ENCODE peak calls at places on chromosome 12, in six cellular contexts. Y is CD4-positive, CD25-positive, alpha-beta regulatory T cell; V is IMR-90; P is sigmoid colon; S is CD8-positive, alpha-beta memory T cell; U is mammary epithelial cell. H is an unnamed sample.
A peak's percentile ranks its signal among the peaks of the same experiment; 100 is the strongest.

GRCh38 chr12:40515041-40515825 is 177.0 kb upstream of the CNTN1 start:
- DNase-seq in Y (no peak), V (no peak), P (no peak), S (no peak), U (peak; percentile 65), H (peak; percentile 6)

GRCh38 chr12:113092478-113093408 is 36.2 kb downstream of the DTX1 start:
- DNase-seq in Y (no peak), V (no peak), P (no peak), S (no peak), U (no peak), H (no peak)

GRCh38 chr12:96420255-96420930 is 20.2 kb upstream of the CDK17 start:
- DNase-seq in Y (no peak), V (no peak), P (no peak), S (no peak), U (no peak), H (no peak)

GRCh38 chr12:106493531-106493930 is 89.3 kb upstream of the RFX4 start:
- DNase-seq in Y (no peak), V (no peak), P (no peak), S (no peak), U (no peak), H (no peak)

GRCh38 chr12:23906329-23906728 is 43.1 kb downstream of the SOX5 start:
- DNase-seq in Y (no peak), V (peak; percentile 45), P (no peak), S (no peak), U (peak; percentile 47), H (no peak)

GRCh38 chr12:49538740-49539403 is at the start of gene KCNH3:
- DNase-seq in Y (peak; percentile 87), V (peak; percentile 41), P (peak; percentile 90), S (peak; percentile 86), U (peak; percentile 60), H (no peak)

GRCh38 chr12:75011120-75011519 is 198.5 kb downstream of the KCNC2 start:
- DNase-seq in Y (no peak), V (no peak), P (no peak), S (no peak), U (peak; percentile 41), H (peak; percentile 8)

GRCh38 chr12:113781415-113782198 is 184.5 kb downstream of the RBM19 start:
- DNase-seq in Y (no peak), V (peak; percentile 59), P (no peak), S (no peak), U (no peak), H (no peak)

GRCh38 chr12:23049180-23049579 is 424.2 kb downstream of the ETNK1 start:
- DNase-seq in Y (no peak), V (peak; percentile 27), P (no peak), S (no peak), U (peak; percentile 21), H (no peak)

GRCh38 chr12:62347922-62348650 is 87.9 kb downstream of the USP15 start:
- DNase-seq in Y (no peak), V (peak; percentile 56), P (no peak), S (no peak), U (no peak), H (no peak)

GRCh38 chr12:131084341-131085011 is 130.8 kb downstream of the ADGRD1 start:
- DNase-seq in Y (no peak), V (no peak), P (no peak), S (no peak), U (no peak), H (no peak)

GRCh38 chr12:16348435-16349131 is 1.1 kb downstream of the MGST1 start:
- DNase-seq in Y (no peak), V (peak; percentile 19), P (no peak), S (no peak), U (peak; percentile 15), H (no peak)

GRCh38 chr12:62260733-62261683 is 804 bp downstream of the USP15 start:
- DNase-seq in Y (peak; percentile 72), V (peak; percentile 41), P (no peak), S (peak; percentile 68), U (peak; percentile 68), H (no peak)

GRCh38 chr12:113609692-113610469 is 138.2 kb upstream of the LHX5 start:
- DNase-seq in Y (no peak), V (no peak), P (no peak), S (no peak), U (no peak), H (no peak)

DNA sequence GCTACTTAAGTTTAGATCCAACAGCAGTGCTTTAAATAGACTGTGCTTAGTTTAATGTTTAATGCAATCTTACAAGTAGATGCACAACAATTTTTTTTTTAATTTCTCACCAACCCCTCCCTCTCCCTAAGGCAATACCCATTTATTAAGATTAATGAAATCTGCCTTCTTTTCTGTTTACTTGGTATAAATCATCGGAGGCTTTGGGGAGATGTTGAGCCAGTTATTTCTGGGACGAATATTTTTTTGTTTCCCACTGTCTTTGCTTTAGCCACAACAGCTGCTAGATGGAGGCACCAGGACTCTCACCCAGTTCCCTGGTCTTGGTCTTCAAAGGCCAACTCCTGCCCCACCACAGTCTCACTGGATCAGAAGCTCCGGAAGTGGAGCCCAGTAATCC is 113.4 kb downstream of the PLXNC1 start:
- DNase-seq in Y (no peak), V (no peak), P (no peak), S (no peak), U (no peak), H (no peak)
- H3K27ac ChIP-seq in Y (peak overlapping the region; percentile 69), V (peak overlapping the region; percentile 88), P (peak overlapping the region; percentile 83), S (no peak overlapping the region), U (no peak overlapping the region), H (no peak overlapping the region)

GRCh38 chr12:53939141-53940108 is 794 bp downstream of the HOXC13 start:
- DNase-seq in Y (no peak), V (no peak), P (no peak), S (no peak), U (peak; percentile 69), H (peak; percentile 27)
- H3K27ac ChIP-seq in Y (no peak overlapping the region), V (no peak overlapping the region), P (no peak overlapping the region), S (no peak overlapping the region), U (peak overlapping the region; percentile 70), H (no peak overlapping the region)

GRCh38 chr12:31363416-31363809 is 37.5 kb upstream of the SINHCAF start:
- DNase-seq in Y (no peak), V (no peak), P (no peak), S (no peak), U (no peak), H (no peak)
- H3K27ac ChIP-seq in Y (no peak overlapping the region), V (no peak overlapping the region), P (no peak overlapping the region), S (no peak overlapping the region), U (no peak overlapping the region), H (no peak overlapping the region)

GRCh38 chr12:32183646-32184045 is 77.0 kb downstream of the BICD1 start:
- DNase-seq in Y (no peak), V (peak; percentile 15), P (no peak), S (no peak), U (no peak), H (no peak)
- H3K27ac ChIP-seq in Y (no peak overlapping the region), V (no peak overlapping the region), P (no peak overlapping the region), S (no peak overlapping the region), U (no peak overlapping the region), H (no peak overlapping the region)

DNA sequence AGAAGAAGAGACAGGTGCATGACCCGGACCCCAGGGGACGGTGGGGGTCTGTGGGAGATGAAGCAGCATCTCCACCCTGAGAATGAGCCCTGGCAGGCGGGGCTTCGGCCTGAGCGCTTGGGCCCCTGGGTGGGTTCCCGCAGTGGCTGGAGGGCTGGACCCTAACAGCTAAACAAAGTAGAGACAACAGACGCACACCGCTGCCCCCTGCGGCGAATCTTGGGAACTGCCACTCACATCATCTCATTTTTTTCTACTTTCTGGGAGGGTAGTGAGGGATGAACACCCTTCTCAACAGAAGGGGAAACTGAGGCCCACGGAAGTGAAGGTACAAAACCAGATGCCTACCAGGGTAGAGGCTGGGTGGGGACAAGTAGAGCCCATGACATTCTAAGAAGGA is 104.7 kb downstream of the RFLNA start:
- DNase-seq in Y (peak; percentile 8), V (no peak), P (no peak), S (no peak), U (no peak), H (no peak)
- H3K27ac ChIP-seq in Y (no peak overlapping the region), V (no peak overlapping the region), P (peak overlapping the region; percentile 94), S (no peak overlapping the region), U (no peak overlapping the region), H (no peak overlapping the region)

DNA sequence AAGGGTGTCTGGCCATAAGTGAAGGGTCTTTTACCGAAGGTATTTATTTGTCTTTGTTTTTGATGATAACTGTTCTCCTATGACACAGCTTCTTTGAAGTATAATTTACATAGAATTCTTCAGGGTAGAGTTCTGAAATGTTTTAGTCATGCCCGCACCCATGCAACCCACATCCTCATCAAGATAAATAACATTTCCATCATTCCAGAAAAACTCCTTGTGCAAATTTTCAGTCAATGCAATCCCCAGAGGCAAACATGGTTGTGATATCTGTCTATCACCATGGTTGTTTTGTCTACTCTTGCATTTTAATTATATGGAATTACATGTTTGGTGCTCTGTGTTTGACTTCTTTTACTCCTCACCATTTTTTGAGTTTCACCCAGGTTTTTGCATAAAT is 837.8 kb downstream of the AACS start:
- DNase-seq in Y (no peak), V (no peak), P (no peak), S (no peak), U (no peak), H (no peak)
- H3K27ac ChIP-seq in Y (no peak overlapping the region), V (no peak overlapping the region), P (no peak overlapping the region), S (no peak overlapping the region), U (no peak overlapping the region), H (no peak overlapping the region)

GRCh38 chr12:116990329-116990728 is 79.6 kb downstream of the FBXW8 start:
- DNase-seq in Y (no peak), V (no peak), P (no peak), S (no peak), U (no peak), H (no peak)
- H3K27ac ChIP-seq in Y (no peak overlapping the region), V (no peak overlapping the region), P (no peak overlapping the region), S (no peak overlapping the region), U (no peak overlapping the region), H (no peak overlapping the region)

GRCh38 chr12:46443594-46444263 is 71.2 kb upstream of the SLC38A2 start:
- DNase-seq in Y (no peak), V (no peak), P (no peak), S (no peak), U (no peak), H (no peak)

GRCh38 chr12:46445093-46445492 is 72.5 kb upstream of the SLC38A2 start:
- DNase-seq in Y (no peak), V (no peak), P (no peak), S (no peak), U (no peak), H (no peak)

GRCh38 chr12:46445551-46446235 is 73.1 kb upstream of the SLC38A2 start:
- DNase-seq in Y (no peak), V (no peak), P (no peak), S (no peak), U (no peak), H (no peak)

GRCh38 chr12:46449161-46449715 is 76.7 kb upstream of the SLC38A2 start:
- DNase-seq in Y (no peak), V (no peak), P (no peak), S (no peak), U (no peak), H (no peak)

DNA sequence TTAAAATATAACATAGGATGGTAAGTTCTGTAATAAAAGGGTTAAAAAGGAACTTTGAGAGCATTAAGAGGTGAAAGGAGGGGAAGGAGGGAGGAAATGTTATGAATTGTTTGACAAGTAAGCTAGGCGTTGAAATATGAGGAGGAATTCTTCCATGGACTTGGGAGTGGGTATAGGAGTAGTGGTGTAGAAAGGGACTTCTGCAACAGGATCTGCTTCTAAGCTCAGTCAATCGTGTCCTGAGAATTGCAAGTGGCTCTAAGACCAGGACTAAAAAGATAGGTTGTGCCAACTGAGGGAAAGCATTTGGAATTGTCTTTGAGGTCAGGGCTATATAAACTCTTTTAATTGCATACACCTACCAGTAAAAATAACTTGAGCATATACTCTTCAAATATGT is 74.1 kb upstream of the SLC38A2 start:
- DNase-seq in Y (no peak), V (no peak), P (no peak), S (no peak), U (no peak), H (no peak)
- H3K27ac ChIP-seq in Y (no peak overlapping the region), V (no peak overlapping the region), P (no peak overlapping the region), S (no peak overlapping the region), U (no peak overlapping the region), H (peak overlapping the region; percentile 98)

H was measured in epithelial cell of prostate.